ENCODE peak calls at places on chromosomes 1 and 21, in six cellular contexts. Y is stimulated activated CD8-positive, alpha-beta memory T cell treated with anti-CD3 and anti-CD28 coated beads, Interleukin-7, amount 100 ng/mL, for 48 hours; V is AG10803; D is cardiac muscle cell; Z is ELR; P is activated CD8-positive, alpha-beta memory T cell treated with anti-CD3 and anti-CD28 coated beads for 4 hours. Q is an unnamed sample.

GRCh38 chr1:119874186-119874585 is 22.1 kb downstream of the ADAM30 start:
- DNase-seq in D (no peak), Y (no peak), V (no peak), P (no peak), Z (no peak), Q (no peak)

GRCh38 chr1:210949039-210949438 is 184.9 kb downstream of the KCNH1 start:
- DNase-seq in V (no peak), D (no peak), P (no peak), Y (no peak), Z (no peak), Q (no peak)

GRCh38 chr1:19529570-19530145 is 44.3 kb upstream of the CAPZB start:
- DNase-seq in V (no peak), Z (no peak), Y (no peak), D (no peak), P (no peak), Q (no peak)

GRCh38 chr1:213507472-213508223 is 456.6 kb downstream of the RPS6KC1 start:
- DNase-seq in P (no peak), Y (no peak), V (no peak), D (no peak), Z (no peak), Q (no peak)

GRCh38 chr1:21323091-21323490 is 32.8 kb upstream of the ECE1 start:
- DNase-seq in Y (no peak), V (peak; percentile 54), D (peak; percentile 53), Z (peak; percentile 38), P (no peak), Q (no peak)

GRCh38 chr1:56329970-56330369 is 249.4 kb downstream of the PLPP3 start:
- DNase-seq in Y (no peak), V (peak; percentile 12), P (no peak), Z (no peak), D (no peak), Q (no peak)

GRCh38 chr1:26401891-26402290 is 8.7 kb upstream of the LIN28A start:
- DNase-seq in P (no peak), Z (no peak), Y (no peak), V (no peak), D (no peak), Q (no peak)

GRCh38 chr1:160608941-160609340 is 29.6 kb upstream of the CD84 start:
- DNase-seq in Z (no peak), P (no peak), Y (no peak), D (no peak), V (no peak), Q (no peak)

GRCh38 chr1:182720465-182720864 is 36.1 kb upstream of the RGS8 start:
- DNase-seq in P (no peak), V (peak; percentile 16), Z (peak; percentile 13), Y (no peak), D (peak; percentile 15), Q (no peak)

GRCh38 chr21:29279531-29279930 is 19.2 kb upstream of the BACH1 start:
- DNase-seq in Y (no peak), D (no peak), Z (no peak), V (peak; percentile 71), P (no peak), Q (no peak)

GRCh38 chr1:93904228-93904627 is 5.0 kb downstream of the GCLM start:
- DNase-seq in Z (no peak), Y (no peak), V (no peak), D (peak; percentile 21), P (no peak), Q (no peak)

GRCh38 chr21:29056005-29056404 is 17.4 kb downstream of the CCT8 start:
- DNase-seq in Y (no peak), D (no peak), Z (no peak), V (no peak), P (no peak), Q (no peak)

GRCh38 chr1:27307851-27308598 is 13.9 kb upstream of the TMEM222 start:
- DNase-seq in Y (no peak), P (no peak), Z (no peak), V (no peak), D (no peak), Q (no peak)

GRCh38 chr1:35717911-35718476 is 690 bp downstream of the C1orf216 start:
- DNase-seq in Y (no peak), D (peak; percentile 83), V (peak; percentile 80), P (no peak), Z (peak; percentile 77), Q (no peak)

GRCh38 chr21:18030248-18030647 is 211.1 kb upstream of the C21orf91 start:
- DNase-seq in D (no peak), V (no peak), Y (no peak), P (no peak), Z (no peak), Q (no peak)

GRCh38 chr1:16172964-16173446 is 17.1 kb upstream of the EPHA2 start:
- DNase-seq in D (peak; percentile 56), V (no peak), P (no peak), Y (no peak), Z (peak; percentile 76), Q (no peak)

GRCh38 chr21:45050786-45051489 is 23.4 kb upstream of the ADARB1 start:
- DNase-seq in V (peak; percentile 88), Z (peak; percentile 97), Y (no peak), D (peak; percentile 89), P (no peak), Q (no peak)

GRCh38 chr1:153538315-153538821 is 2.4 kb downstream of the S100A5 start:
- DNase-seq in P (no peak), V (peak; percentile 53), D (no peak), Z (peak; percentile 67), Y (no peak), Q (no peak)

GRCh38 chr1:160357286-160358002 is 9.4 kb upstream of the NHLH1 start:
- DNase-seq in P (no peak), Z (no peak), Y (no peak), V (peak; percentile 56), D (no peak), Q (no peak)

GRCh38 chr1:30877205-30877912 is 31.2 kb downstream of the SDC3 start:
- DNase-seq in V (peak; percentile 93), D (peak; percentile 96), Y (no peak), P (no peak), Z (peak; percentile 57), Q (no peak)

GRCh38 chr1:206415913-206416312 is 54.4 kb upstream of the IKBKE start:
- DNase-seq in Z (no peak), V (no peak), P (no peak), D (peak; percentile 5), Y (no peak), Q (no peak)

GRCh38 chr1:211621471-211622198 is 42.7 kb upstream of the SLC30A1 start:
- DNase-seq in D (peak; percentile 57), P (no peak), Y (no peak), V (no peak), Z (no peak), Q (no peak)

GRCh38 chr1:6183520-6183989 is 3.4 kb upstream of the CHD5 start:
- DNase-seq in P (no peak), V (no peak), Y (no peak), D (no peak), Z (peak; percentile 48), Q (no peak)

GRCh38 chr1:107964397-107965111 is 426 bp downstream of the VAV3 start:
- DNase-seq in V (peak; percentile 3), Z (no peak), P (no peak), Y (no peak), D (peak; percentile 25), Q (no peak)

GRCh38 chr1:153583976-153584375 is 18.3 kb upstream of the S100A2 start:
- DNase-seq in D (no peak), P (no peak), Z (peak; percentile 43), V (no peak), Y (no peak), Q (no peak)

GRCh38 chr1:212205006-212205405 is 80.2 kb upstream of the PPP2R5A start:
- DNase-seq in P (no peak), Y (no peak), D (no peak), V (no peak), Z (no peak), Q (no peak)

GRCh38 chr1:26283226-26283853 is 3.5 kb downstream of the SH3BGRL3 start:
- DNase-seq in P (no peak), Y (no peak), V (no peak), Z (no peak), D (peak; percentile 29), Q (no peak)

GRCh38 chr1:233440952-233441401 is 113.5 kb downstream of the MAP3K21 start:
- DNase-seq in V (peak; percentile 68), Z (peak; percentile 65), Y (no peak), P (no peak), D (peak; percentile 81), Q (no peak)

GRCh38 chr21:44939532-44940115 is at the start of gene SLX9:
- DNase-seq in D (peak; percentile 86), Y (peak; percentile 62), V (peak; percentile 76), Z (peak; percentile 83), P (peak; percentile 51), Q (peak; percentile 57)

GRCh38 chr1:169086603-169087455 is 19.7 kb upstream of the ATP1B1 start:
- DNase-seq in V (no peak), Z (no peak), D (peak; percentile 79), P (no peak), Y (no peak), Q (no peak)

GRCh38 chr1:52633291-52633754 is 355 bp downstream of the SHISAL2A start:
- DNase-seq in D (peak; percentile 15), P (no peak), Y (no peak), Z (no peak), V (no peak), Q (no peak)

GRCh38 chr1:44210595-44210994 is 2.7 kb upstream of the DMAP1 start:
- DNase-seq in V (no peak), Z (no peak), D (no peak), P (no peak), Y (no peak), Q (no peak)

GRCh38 chr21:38819051-38819718 is 13.5 kb downstream of the ETS2 start:
- DNase-seq in Y (no peak), V (no peak), D (no peak), P (no peak), Z (no peak), Q (no peak)

GRCh38 chr1:6386371-6386949 is 7.1 kb downstream of the ACOT7 start:
- DNase-seq in V (no peak), Z (peak; percentile 61), Y (no peak), P (no peak), D (peak; percentile 63), Q (no peak)

GRCh38 chr1:216422821-216423529 is at the start of gene USH2A:
- DNase-seq in D (no peak), P (no peak), Y (no peak), Z (no peak), V (no peak), Q (no peak)

GRCh38 chr1:173137116-173137515 is 70.0 kb downstream of the TNFSF4 start:
- DNase-seq in D (peak; percentile 41), P (no peak), Y (no peak), Z (no peak), V (peak; percentile 46), Q (no peak)

GRCh38 chr1:59025898-59026426 is 242.1 kb upstream of the JUN start:
- DNase-seq in P (no peak), D (peak; percentile 15), V (peak; percentile 90), Z (no peak), Y (no peak), Q (no peak)

GRCh38 chr1:175620380-175620779 is 123.0 kb downstream of the TNR start:
- DNase-seq in Y (no peak), D (no peak), P (no peak), V (no peak), Z (no peak), Q (no peak)